ENCODE peak calls at places on chromosomes 12 and 14, in eight cellular contexts. H, W, I, R, P, Z, C and F are unnamed samples.
A peak's percentile ranks its signal among the peaks of the same experiment; 100 is the strongest.

GRCh38 chr12:100472325-100472724 is 1.3 kb upstream of the NR1H4 start:
- DNase-seq in W (no peak), H (no peak), R (no peak), Z (no peak), I (no peak), P (no peak), C (no peak), F (no peak)

GRCh38 chr12:21940972-21941521 is at the start of gene ABCC9:
- DNase-seq in Z (peak; percentile 65), I (peak; percentile 23), R (no peak), P (peak; percentile 40), W (no peak), H (peak; percentile 85), C (peak; percentile 17), F (peak; percentile 86)

GRCh38 chr12:65609359-65609771 is 214.9 kb upstream of the HMGA2 start:
- DNase-seq in R (no peak), C (no peak), W (no peak), Z (no peak), I (no peak), P (no peak), H (no peak), F (no peak)

GRCh38 chr12:104549820-104550480 is 93.2 kb downstream of the CHST11 start:
- DNase-seq in H (no peak), C (no peak), R (no peak), I (no peak), P (no peak), Z (no peak), W (no peak), F (no peak)

GRCh38 chr14:78170203-78170602 is at the start of gene NRXN3:
- DNase-seq in P (peak; percentile 34), W (no peak), H (no peak), C (no peak), Z (no peak), R (no peak), I (peak; percentile 9), F (no peak)

GRCh38 chr12:95836185-95836609 is 22.6 kb upstream of the SNRPF start:
- DNase-seq in W (no peak), H (no peak), R (no peak), P (no peak), I (no peak), C (no peak), Z (no peak), F (no peak)

GRCh38 chr12:89521348-89522238 is 3.0 kb downstream of the GALNT4 start:
- DNase-seq in W (no peak), R (no peak), I (no peak), P (no peak), H (no peak), Z (no peak), C (peak; percentile 20), F (no peak)

GRCh38 chr14:23366163-23366921 is 1.4 kb upstream of the EFS start:
- DNase-seq in R (no peak), W (no peak), I (peak; percentile 47), H (peak; percentile 90), Z (peak; percentile 62), C (no peak), P (peak; percentile 77), F (peak; percentile 79)

GRCh38 chr12:2824541-2824940 is 10.3 kb downstream of the NRIP2 start:
- DNase-seq in Z (no peak), W (no peak), P (no peak), R (no peak), I (no peak), H (no peak), C (no peak), F (no peak)

GRCh38 chr14:33850826-33851225 is 100.0 kb downstream of the EGLN3 start:
- DNase-seq in H (no peak), W (no peak), R (no peak), Z (no peak), C (no peak), P (no peak), I (no peak), F (no peak)